ENCODE peak calls at places on chromosome 1, in five cellular contexts. D is thoracic aorta; C is CD8-positive, alpha-beta T cell; J is lower lobe of right lung; M is A549. H is an unnamed sample.

GRCh38 chr1:179034720-179035119 is 9.0 kb downstream of the FAM20B start:
- DNase-seq in D (no peak), C (no peak), J (no peak), M (no peak), H (no peak)

GRCh38 chr1:240282061-240282830 is 190.6 kb downstream of the FMN2 start:
- DNase-seq in D (no peak), C (no peak), J (peak), M (no peak), H (no peak)

GRCh38 chr1:100353073-100353801 is 931 bp downstream of the CDC14A start:
- DNase-seq in D (no peak), C (peak), J (peak), M (no peak), H (no peak)

GRCh38 chr1:34970829-34971228 is 14.3 kb downstream of the TMEM35B start:
- DNase-seq in D (no peak), C (no peak), J (no peak), M (no peak), H (no peak)

GRCh38 chr1:245332085-245332484 is 177.3 kb downstream of the KIF26B start:
- DNase-seq in D (no peak), C (no peak), J (no peak), M (no peak), H (no peak)

GRCh38 chr1:87958711-87959110 is 630.0 kb downstream of the LMO4 start:
- DNase-seq in D (no peak), C (no peak), J (no peak), M (no peak), H (no peak)

GRCh38 chr1:15403962-15404580 is 5.6 kb upstream of the EFHD2 start:
- DNase-seq in D (no peak), C (no peak), J (no peak), M (no peak), H (no peak)

GRCh38 chr1:160328171-160328570 is 14.9 kb downstream of the COPA start:
- DNase-seq in D (no peak), C (no peak), J (no peak), M (no peak), H (no peak)

GRCh38 chr1:67213164-67213563 is 46.9 kb downstream of the IL23R start:
- DNase-seq in D (no peak), C (no peak), J (no peak), M (peak), H (no peak)

GRCh38 chr1:206685256-206685748 is 597 bp downstream of the MAPKAPK2 start:
- DNase-seq in D (no peak), C (peak), J (peak), M (peak), H (no peak)

GRCh38 chr1:206687915-206688442 is 3.3 kb downstream of the MAPKAPK2 start:
- DNase-seq in D (no peak), C (no peak), J (no peak), M (no peak), H (no peak)

GRCh38 chr1:206687251-206687914 is 2.7 kb downstream of the MAPKAPK2 start:
- DNase-seq in D (no peak), C (no peak), J (no peak), M (no peak), H (no peak)

GRCh38 chr1:206685749-206686485 is 1.2 kb downstream of the MAPKAPK2 start:
- DNase-seq in D (no peak), C (peak), J (peak), M (peak), H (peak)

GRCh38 chr1:206686486-206687249 is 2.0 kb downstream of the MAPKAPK2 start:
- DNase-seq in D (no peak), C (no peak), J (no peak), M (no peak), H (no peak)
- H3K27ac ChIP-seq in D (peak), C (peak), J (peak), M (peak), H (peak)

DNA sequence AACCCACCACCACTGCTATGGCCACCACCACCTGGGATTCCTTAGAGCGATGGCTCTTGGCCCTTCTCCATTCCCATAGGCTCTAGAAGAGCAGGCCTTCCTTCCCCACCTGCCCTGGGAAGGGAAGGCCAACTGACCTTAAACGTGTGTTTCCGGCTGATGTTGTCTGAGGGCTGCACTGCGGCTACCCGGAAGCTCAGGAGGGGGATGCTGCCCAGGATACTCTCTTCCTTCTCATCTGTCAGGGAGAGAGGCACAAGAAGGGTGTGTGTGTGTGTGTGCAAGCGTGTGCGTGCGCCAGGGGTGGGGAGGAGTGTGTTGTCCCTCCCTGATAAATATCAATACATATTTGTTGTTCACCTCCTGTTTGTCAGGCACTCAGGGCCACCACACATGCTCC is 51.0 kb upstream of the GOLT1A start:
- DNase-seq in D (no peak), C (no peak), J (no peak), M (no peak), H (no peak)
- H3K27ac ChIP-seq in D (no peak), C (no peak), J (no peak), M (no peak), H (no peak)

DNA sequence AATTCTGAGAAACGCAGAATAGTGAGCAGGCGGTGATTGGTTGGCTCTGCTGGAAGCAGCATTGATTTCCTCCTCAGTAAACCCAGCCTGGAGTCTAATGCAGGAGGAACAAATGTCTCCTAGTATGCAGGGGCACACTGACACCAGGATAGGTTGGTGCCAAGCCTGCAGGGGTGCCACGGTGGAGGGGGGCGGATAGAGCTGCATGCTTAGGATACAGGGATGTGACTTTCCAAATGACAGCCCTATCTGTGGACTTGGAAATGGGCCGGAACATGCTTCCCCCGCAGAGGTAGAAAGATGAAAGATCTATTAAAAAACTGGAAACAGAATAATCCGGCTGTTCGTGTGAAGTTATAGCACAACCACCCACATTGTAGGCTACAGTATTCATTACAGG is 77.0 kb downstream of the BRINP2 start:
- DNase-seq in D (no peak), C (no peak), J (no peak), M (no peak), H (no peak)
- H3K27ac ChIP-seq in D (no peak), C (no peak), J (no peak), M (no peak), H (peak)

DNA sequence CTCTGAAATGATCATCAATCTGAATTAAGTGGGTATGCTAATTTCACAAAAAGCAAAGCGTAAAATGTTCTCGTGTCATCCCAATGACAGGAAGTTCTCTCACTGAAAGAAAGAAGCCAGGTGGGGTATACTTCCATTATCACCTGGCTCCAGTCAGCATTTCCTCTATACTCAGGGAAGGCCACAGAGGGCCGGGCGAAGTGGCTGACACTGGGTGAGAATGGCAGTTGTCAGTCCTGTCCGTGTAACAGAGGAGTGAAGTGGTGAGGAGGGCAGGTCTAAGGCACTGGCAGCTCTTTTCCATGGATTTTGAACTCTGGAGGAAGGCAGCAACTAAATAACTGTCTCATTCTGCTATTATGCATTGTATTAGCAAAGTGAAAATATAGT is 60.4 kb downstream of the CAPN2 start:
- DNase-seq in D (no peak), C (no peak), J (no peak), M (no peak), H (no peak)
- H3K27ac ChIP-seq in D (peak), C (no peak), J (peak), M (peak), H (peak)

H was measured in ascending aorta.